ENCODE peak calls at places on chromosomes 3 and 15, in five cellular contexts. One of them, this sample, is unnamed.

GRCh38 chr3:72035606-72036005 is 250.7 kb upstream of the PROK2 start:
- DNase-seq in RPMI8226: no peak
- DNase-seq in ovary: no peak
- DNase-seq in AG10803: no peak
- DNase-seq in stimulated activated CD4-positive, alpha-beta T cell treated with anti-CD3 and anti-CD28 coated beads, Interleukin-12 subunit alpha, Interleukin-12 subunit beta, amount 100 ng/mL, for 24 hours: no peak
- DNase-seq in this sample: no peak

GRCh38 chr3:127822166-127822835 is at the start of gene MGLL:
- DNase-seq in stimulated activated CD4-positive, alpha-beta T cell treated with anti-CD3 and anti-CD28 coated beads, Interleukin-12 subunit alpha, Interleukin-12 subunit beta, amount 100 ng/mL, for 24 hours: no peak
- DNase-seq in ovary: peak
- DNase-seq in AG10803: peak
- DNase-seq in RPMI8226: no peak
- DNase-seq in this sample: peak

GRCh38 chr15:40080104-40080503 is 28.6 kb downstream of the BMF start:
- DNase-seq in stimulated activated CD4-positive, alpha-beta T cell treated with anti-CD3 and anti-CD28 coated beads, Interleukin-12 subunit alpha, Interleukin-12 subunit beta, amount 100 ng/mL, for 24 hours: no peak
- DNase-seq in ovary: no peak
- DNase-seq in RPMI8226: no peak
- DNase-seq in AG10803: no peak
- DNase-seq in this sample: no peak

GRCh38 chr3:63864008-63864871 is 573 bp downstream of the ATXN7 start:
- DNase-seq in AG10803: no peak
- DNase-seq in ovary: peak
- DNase-seq in RPMI8226: peak
- DNase-seq in stimulated activated CD4-positive, alpha-beta T cell treated with anti-CD3 and anti-CD28 coated beads, Interleukin-12 subunit alpha, Interleukin-12 subunit beta, amount 100 ng/mL, for 24 hours: peak
- DNase-seq in this sample: peak

GRCh38 chr3:10758304-10759037 is 57.6 kb upstream of the SLC6A11 start:
- DNase-seq in stimulated activated CD4-positive, alpha-beta T cell treated with anti-CD3 and anti-CD28 coated beads, Interleukin-12 subunit alpha, Interleukin-12 subunit beta, amount 100 ng/mL, for 24 hours: peak
- DNase-seq in ovary: peak
- DNase-seq in AG10803: peak
- DNase-seq in RPMI8226: peak
- DNase-seq in this sample: peak

GRCh38 chr3:87311309-87311708 is 34.9 kb upstream of the POU1F1 start:
- DNase-seq in stimulated activated CD4-positive, alpha-beta T cell treated with anti-CD3 and anti-CD28 coated beads, Interleukin-12 subunit alpha, Interleukin-12 subunit beta, amount 100 ng/mL, for 24 hours: no peak
- DNase-seq in AG10803: no peak
- DNase-seq in ovary: no peak
- DNase-seq in RPMI8226: no peak
- DNase-seq in this sample: peak

GRCh38 chr15:79831635-79832034 is 65.2 kb downstream of the MTHFS start:
- DNase-seq in ovary: no peak
- DNase-seq in stimulated activated CD4-positive, alpha-beta T cell treated with anti-CD3 and anti-CD28 coated beads, Interleukin-12 subunit alpha, Interleukin-12 subunit beta, amount 100 ng/mL, for 24 hours: no peak
- DNase-seq in RPMI8226: no peak
- DNase-seq in AG10803: no peak
- DNase-seq in this sample: no peak

GRCh38 chr3:71547254-71548198 is 36.0 kb downstream of the FOXP1 start:
- DNase-seq in stimulated activated CD4-positive, alpha-beta T cell treated with anti-CD3 and anti-CD28 coated beads, Interleukin-12 subunit alpha, Interleukin-12 subunit beta, amount 100 ng/mL, for 24 hours: no peak
- DNase-seq in AG10803: peak
- DNase-seq in ovary: no peak
- DNase-seq in RPMI8226: no peak
- DNase-seq in this sample: no peak

GRCh38 chr15:75836953-75837321 is 6.3 kb upstream of the UBE2Q2 start:
- DNase-seq in AG10803: peak
- DNase-seq in ovary: no peak
- DNase-seq in stimulated activated CD4-positive, alpha-beta T cell treated with anti-CD3 and anti-CD28 coated beads, Interleukin-12 subunit alpha, Interleukin-12 subunit beta, amount 100 ng/mL, for 24 hours: no peak
- DNase-seq in RPMI8226: peak
- DNase-seq in this sample: peak

GRCh38 chr3:31980530-31981205 is 394 bp downstream of the OSBPL10 start:
- DNase-seq in stimulated activated CD4-positive, alpha-beta T cell treated with anti-CD3 and anti-CD28 coated beads, Interleukin-12 subunit alpha, Interleukin-12 subunit beta, amount 100 ng/mL, for 24 hours: peak
- DNase-seq in AG10803: no peak
- DNase-seq in RPMI8226: peak
- DNase-seq in ovary: peak
- DNase-seq in this sample: no peak

GRCh38 chr15:84079885-84080777 is 155.4 kb upstream of the GOLGA6L4 start:
- DNase-seq in RPMI8226: peak
- DNase-seq in ovary: peak
- DNase-seq in stimulated activated CD4-positive, alpha-beta T cell treated with anti-CD3 and anti-CD28 coated beads, Interleukin-12 subunit alpha, Interleukin-12 subunit beta, amount 100 ng/mL, for 24 hours: peak
- DNase-seq in AG10803: peak
- DNase-seq in this sample: no peak

GRCh38 chr3:185363662-185364203 is 797 bp downstream of the MAP3K13 start:
- DNase-seq in RPMI8226: no peak
- DNase-seq in ovary: no peak
- DNase-seq in AG10803: no peak
- DNase-seq in stimulated activated CD4-positive, alpha-beta T cell treated with anti-CD3 and anti-CD28 coated beads, Interleukin-12 subunit alpha, Interleukin-12 subunit beta, amount 100 ng/mL, for 24 hours: no peak
- DNase-seq in this sample: no peak

GRCh38 chr3:10783360-10784346 is 32.4 kb upstream of the SLC6A11 start:
- DNase-seq in ovary: no peak
- DNase-seq in AG10803: peak
- DNase-seq in stimulated activated CD4-positive, alpha-beta T cell treated with anti-CD3 and anti-CD28 coated beads, Interleukin-12 subunit alpha, Interleukin-12 subunit beta, amount 100 ng/mL, for 24 hours: peak
- DNase-seq in RPMI8226: peak
- DNase-seq in this sample: peak

GRCh38 chr15:31511707-31512310 is 185.2 kb downstream of the KLF13 start:
- DNase-seq in stimulated activated CD4-positive, alpha-beta T cell treated with anti-CD3 and anti-CD28 coated beads, Interleukin-12 subunit alpha, Interleukin-12 subunit beta, amount 100 ng/mL, for 24 hours: peak
- DNase-seq in AG10803: no peak
- DNase-seq in ovary: no peak
- DNase-seq in RPMI8226: no peak
- DNase-seq in this sample: no peak

GRCh38 chr15:77504871-77505270 is 84.2 kb downstream of the HMG20A start:
- DNase-seq in stimulated activated CD4-positive, alpha-beta T cell treated with anti-CD3 and anti-CD28 coated beads, Interleukin-12 subunit alpha, Interleukin-12 subunit beta, amount 100 ng/mL, for 24 hours: no peak
- DNase-seq in ovary: no peak
- DNase-seq in RPMI8226: no peak
- DNase-seq in AG10803: no peak
- DNase-seq in this sample: no peak

GRCh38 chr15:82643992-82644391 is 3.2 kb downstream of the CPEB1 start:
- DNase-seq in AG10803: no peak
- DNase-seq in RPMI8226: no peak
- DNase-seq in stimulated activated CD4-positive, alpha-beta T cell treated with anti-CD3 and anti-CD28 coated beads, Interleukin-12 subunit alpha, Interleukin-12 subunit beta, amount 100 ng/mL, for 24 hours: no peak
- DNase-seq in ovary: no peak
- DNase-seq in this sample: no peak

GRCh38 chr3:194389269-194389668 is 9.8 kb downstream of the GP5 start:
- DNase-seq in ovary: no peak
- DNase-seq in RPMI8226: no peak
- DNase-seq in AG10803: no peak
- DNase-seq in stimulated activated CD4-positive, alpha-beta T cell treated with anti-CD3 and anti-CD28 coated beads, Interleukin-12 subunit alpha, Interleukin-12 subunit beta, amount 100 ng/mL, for 24 hours: no peak
- DNase-seq in this sample: no peak

GRCh38 chr15:60000113-60000823 is 3.8 kb upstream of the FOXB1 start:
- DNase-seq in AG10803: no peak
- DNase-seq in stimulated activated CD4-positive, alpha-beta T cell treated with anti-CD3 and anti-CD28 coated beads, Interleukin-12 subunit alpha, Interleukin-12 subunit beta, amount 100 ng/mL, for 24 hours: no peak
- DNase-seq in RPMI8226: no peak
- DNase-seq in ovary: no peak
- DNase-seq in this sample: no peak

GRCh38 chr3:8239718-8240698 is 261.6 kb upstream of the LMCD1 start:
- DNase-seq in stimulated activated CD4-positive, alpha-beta T cell treated with anti-CD3 and anti-CD28 coated beads, Interleukin-12 subunit alpha, Interleukin-12 subunit beta, amount 100 ng/mL, for 24 hours: peak
- DNase-seq in RPMI8226: peak
- DNase-seq in AG10803: peak
- DNase-seq in ovary: no peak
- DNase-seq in this sample: peak

This sample was measured in AG08395.